ENCODE peak calls at places on chromosome 13, in ten cellular contexts. Q, D, M, V, J, O, K, I, Z and N are unnamed samples.

GRCh38 chr13:35549481-35549880 is 73.0 kb upstream of the MAB21L1 start:
- DNase-seq in Q (peak), D (no peak), M (no peak), V (no peak), J (no peak), O (no peak), K (no peak), I (no peak), Z (no peak), N (no peak)

GRCh38 chr13:51728972-51729371 is 75.0 kb downstream of the DHRS12 start:
- DNase-seq in Q (no peak), D (no peak), M (no peak), V (no peak), J (no peak), O (no peak), K (no peak), I (no peak), Z (no peak), N (no peak)

GRCh38 chr13:113397606-113398425 is 33.9 kb upstream of the GRTP1 start:
- DNase-seq in Q (no peak), D (no peak), M (no peak), V (no peak), J (peak), O (no peak), K (peak), I (no peak), Z (no peak), N (no peak)

GRCh38 chr13:57629391-57629804 is 2.1 kb upstream of the PCDH17 start:
- DNase-seq in Q (no peak), D (no peak), M (no peak), V (no peak), J (no peak), O (no peak), K (peak), I (no peak), Z (no peak), N (no peak)

GRCh38 chr13:99777873-99778272 is 193.7 kb downstream of the ZIC5 start:
- DNase-seq in Q (no peak), D (no peak), M (no peak), V (no peak), J (no peak), O (no peak), K (no peak), I (no peak), Z (no peak), N (no peak)

GRCh38 chr13:40629678-40630384 is 36.6 kb downstream of the FOXO1 start:
- DNase-seq in Q (no peak), D (no peak), M (no peak), V (no peak), J (no peak), O (no peak), K (no peak), I (no peak), Z (no peak), N (peak)

GRCh38 chr13:38002596-38002995 is 133.0 kb upstream of the TRPC4 start:
- DNase-seq in Q (no peak), D (no peak), M (no peak), V (no peak), J (no peak), O (no peak), K (no peak), I (no peak), Z (no peak), N (no peak)

GRCh38 chr13:107277911-107278310 is 710.0 kb upstream of the ARGLU1 start:
- DNase-seq in Q (no peak), D (no peak), M (no peak), V (no peak), J (no peak), O (no peak), K (no peak), I (no peak), Z (no peak), N (no peak)

GRCh38 chr13:113941571-113942191 is 32.2 kb downstream of the C13orf46 start:
- DNase-seq in Q (no peak), D (peak), M (no peak), V (no peak), J (no peak), O (no peak), K (peak), I (no peak), Z (no peak), N (no peak)

GRCh38 chr13:91406619-91407018 is 8.2 kb downstream of the GPC5 start:
- DNase-seq in Q (peak), D (no peak), M (no peak), V (no peak), J (no peak), O (peak), K (peak), I (no peak), Z (peak), N (no peak)

GRCh38 chr13:71218960-71219359 is 648.0 kb downstream of the DACH1 start:
- DNase-seq in Q (no peak), D (no peak), M (no peak), V (no peak), J (no peak), O (no peak), K (peak), I (no peak), Z (no peak), N (no peak)
- TF ChIP-seq EP300 in Q (no peak), D (no peak), M (no peak), V (no peak), J (no peak), O (no peak), K (no peak), I (no peak), Z (no peak), N (no peak)

GRCh38 chr13:23618341-23618740 is 48.1 kb downstream of the TNFRSF19 start:
- DNase-seq in Q (peak), D (no peak), M (no peak), V (no peak), J (no peak), O (no peak), K (no peak), I (no peak), Z (no peak), N (no peak)
- H3K27ac ChIP-seq in Q (peak), D (no peak), M (no peak), V (no peak), J (no peak), O (no peak), K (peak), I (no peak), Z (no peak), N (no peak)

GRCh38 chr13:112252744-112253590 is 123.2 kb upstream of the SPACA7 start:
- DNase-seq in Q (no peak), D (no peak), M (no peak), V (no peak), J (no peak), O (no peak), K (no peak), I (no peak), Z (peak), N (peak)

GRCh38 chr13:112253631-112254030 is 122.5 kb upstream of the SPACA7 start:
- DNase-seq in Q (no peak), D (no peak), M (no peak), V (no peak), J (no peak), O (no peak), K (no peak), I (no peak), Z (peak), N (peak)

GRCh38 chr13:112250788-112251445 is 125.2 kb upstream of the SPACA7 start:
- DNase-seq in Q (no peak), D (no peak), M (no peak), V (no peak), J (no peak), O (no peak), K (no peak), I (no peak), Z (peak), N (peak)

GRCh38 chr13:112249644-112250610 is 126.2 kb upstream of the SPACA7 start:
- DNase-seq in Q (no peak), D (no peak), M (no peak), V (no peak), J (no peak), O (no peak), K (no peak), I (no peak), Z (peak), N (peak)

DNA sequence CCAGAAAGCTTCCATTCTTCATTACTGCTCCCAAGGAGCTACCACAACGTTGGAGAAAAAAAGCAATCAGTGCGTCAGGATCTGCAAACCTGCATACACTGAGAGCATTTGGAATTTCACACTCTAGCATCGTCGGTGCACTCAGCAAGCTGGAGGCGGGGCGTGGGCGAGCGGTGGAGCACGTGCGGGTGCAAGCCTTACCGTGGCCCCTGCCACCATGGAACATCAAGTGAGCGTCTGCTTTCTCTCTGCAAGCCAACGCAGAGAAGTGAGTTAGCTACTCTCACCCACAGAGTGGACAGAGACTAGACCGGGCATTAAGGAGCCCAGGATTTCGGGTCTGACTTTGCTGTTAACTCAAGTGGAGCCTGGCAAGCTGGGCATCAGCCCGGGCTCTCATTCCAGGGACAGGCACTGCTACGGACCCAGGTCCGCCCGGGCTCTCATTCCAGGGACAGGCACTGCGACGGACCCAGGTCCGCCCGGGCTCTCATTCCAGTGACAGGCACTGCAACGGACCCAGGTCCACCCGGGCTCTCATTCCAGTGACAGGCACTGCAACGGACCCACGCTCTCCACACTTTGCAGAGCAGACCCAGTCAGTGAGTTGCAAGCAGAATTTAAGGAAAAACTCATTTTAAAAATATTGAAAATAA is 124.1 kb upstream of the SPACA7 start:
- DNase-seq in Q (no peak), D (no peak), M (no peak), V (no peak), J (no peak), O (no peak), K (no peak), I (no peak), Z (peak), N (peak)
- TF ChIP-seq EP300 in Q (no peak), D (no peak), M (no peak), V (no peak), J (no peak), O (no peak), K (no peak), I (no peak), Z (no peak), N (no peak)

DNA sequence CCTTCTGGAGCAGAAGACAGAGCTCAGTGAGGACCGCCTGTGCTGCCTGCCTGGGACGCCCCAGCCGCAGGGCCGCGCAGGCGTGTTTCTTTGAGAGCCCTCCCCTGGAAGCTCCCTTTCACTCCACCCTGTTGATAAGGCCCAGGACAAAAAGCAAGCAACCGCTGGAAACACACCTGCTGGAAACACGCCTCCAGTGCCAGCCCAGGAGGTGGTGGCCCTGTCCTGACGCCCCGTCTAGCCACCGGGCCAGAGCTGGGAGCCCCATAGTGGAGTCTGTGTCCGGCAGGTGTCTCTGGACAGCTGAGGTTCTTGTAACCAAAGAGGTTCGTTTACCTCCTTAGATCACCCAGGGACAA is 173.8 kb downstream of the KATNAL1 start:
- DNase-seq in Q (no peak), D (no peak), M (no peak), V (no peak), J (no peak), O (peak), K (no peak), I (peak), Z (no peak), N (no peak)
- H3K27ac ChIP-seq in Q (no peak), D (peak), M (no peak), V (peak), J (no peak), O (no peak), K (no peak), I (peak), Z (no peak), N (no peak)

DNA sequence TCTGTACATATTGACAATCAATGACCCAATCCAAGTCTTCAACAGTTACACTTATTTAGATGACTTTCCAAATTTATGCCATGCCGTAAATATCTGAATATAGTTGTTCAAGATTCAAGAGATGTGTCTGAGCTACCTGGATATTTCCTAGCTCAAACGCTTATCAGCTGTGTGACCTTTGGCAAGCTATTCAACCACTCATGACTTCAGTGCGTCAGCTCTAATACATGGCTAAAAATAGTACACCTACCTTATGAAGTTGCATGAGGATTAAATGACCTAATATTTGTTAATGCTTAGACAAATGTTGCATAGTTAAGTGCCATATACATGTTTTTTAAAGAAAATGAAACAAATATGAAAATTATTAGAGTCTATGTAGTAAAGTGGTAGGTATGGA is 704.1 kb downstream of the OLFM4 start:
- DNase-seq in Q (no peak), D (no peak), M (no peak), V (no peak), J (no peak), O (no peak), K (no peak), I (no peak), Z (no peak), N (no peak)
- TF ChIP-seq EP300 in Q (no peak), D (no peak), M (no peak), V (no peak), J (no peak), O (no peak), K (no peak), I (no peak), Z (no peak), N (no peak)

DNA sequence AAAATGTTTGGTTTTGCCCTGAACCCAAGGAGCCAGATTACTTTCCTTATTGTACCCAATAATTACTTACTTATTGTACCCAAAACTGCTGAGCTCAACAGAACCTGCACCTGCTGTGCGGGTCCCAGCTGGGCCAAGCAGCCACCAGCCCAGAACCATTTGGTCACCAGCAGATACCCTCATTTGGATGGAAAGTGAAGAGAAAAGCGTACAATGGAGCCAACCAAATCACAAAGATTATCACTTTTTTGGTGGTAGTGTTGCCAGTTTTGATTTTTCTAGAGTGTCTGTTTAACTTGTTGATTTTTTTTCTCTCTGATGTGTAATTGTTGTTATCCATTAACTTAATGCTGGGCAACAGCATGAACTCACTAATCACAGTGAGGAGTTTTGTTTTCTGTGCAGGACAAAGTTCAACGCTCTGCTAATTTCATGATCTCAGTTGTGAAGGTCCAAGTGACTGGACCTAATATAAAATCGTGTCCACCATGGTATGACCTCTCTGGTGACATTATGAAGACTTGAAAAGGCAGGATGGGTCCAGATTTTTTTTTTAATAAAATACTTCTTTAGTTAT is 23.8 kb downstream of the SPATA13 start:
- DNase-seq in Q (no peak), D (no peak), M (no peak), V (no peak), J (no peak), O (no peak), K (no peak), I (no peak), Z (no peak), N (peak)
- H3K27ac ChIP-seq in Q (peak), D (no peak), M (no peak), V (no peak), J (no peak), O (no peak), K (no peak), I (peak), Z (no peak), N (no peak)

GRCh38 chr13:102721800-102722231 is 27.0 kb upstream of the METTL21C start:
- DNase-seq in Q (no peak), D (no peak), M (no peak), V (no peak), J (no peak), O (no peak), K (no peak), I (no peak), Z (no peak), N (no peak)
- TF ChIP-seq EP300 in Q (no peak), D (no peak), M (no peak), V (no peak), J (no peak), O (no peak), K (no peak), I (no peak), Z (no peak), N (no peak)

GRCh38 chr13:79402074-79402635 is 3.9 kb downstream of the RBM26 start:
- DNase-seq in Q (no peak), D (no peak), M (no peak), V (no peak), J (no peak), O (no peak), K (no peak), I (no peak), Z (no peak), N (no peak)
- H3K27ac ChIP-seq in Q (peak), D (no peak), M (peak), V (peak), J (no peak), O (peak), K (peak), I (no peak), Z (no peak), N (no peak)

DNA sequence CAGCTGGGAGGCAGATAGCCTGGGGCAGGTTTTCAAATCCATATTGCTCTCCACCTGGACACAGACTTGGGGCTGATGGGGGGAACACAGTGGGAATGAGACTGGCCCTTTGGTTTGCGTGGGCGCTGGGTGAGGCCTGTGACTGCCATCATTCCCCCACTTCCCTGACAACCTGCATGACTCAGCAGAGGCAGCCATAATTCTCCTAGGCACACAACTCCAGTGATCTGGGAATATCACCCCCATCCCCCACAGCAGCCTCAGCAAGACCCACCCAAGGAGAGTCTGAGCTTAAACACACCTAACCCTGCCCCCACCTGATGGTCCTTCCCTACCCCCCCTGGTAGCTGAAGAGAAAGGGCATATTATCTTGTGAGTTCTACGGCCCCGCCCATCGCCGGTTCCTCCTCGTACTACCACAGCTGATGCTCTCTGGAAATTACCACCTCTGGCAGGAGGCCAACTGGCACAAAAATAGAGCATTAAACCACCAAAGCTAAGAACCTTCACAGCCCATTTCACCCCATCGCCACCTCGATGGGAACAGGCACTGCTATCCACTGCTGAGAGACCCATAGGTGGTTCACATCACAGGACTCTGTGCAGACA is 71.0 kb downstream of the RNF17 start:
- DNase-seq in Q (no peak), D (no peak), M (no peak), V (no peak), J (no peak), O (no peak), K (no peak), I (peak), Z (no peak), N (no peak)
- TF ChIP-seq EP300 in Q (no peak), D (no peak), M (no peak), V (no peak), J (no peak), O (no peak), K (no peak), I (no peak), Z (no peak), N (no peak)

DNA sequence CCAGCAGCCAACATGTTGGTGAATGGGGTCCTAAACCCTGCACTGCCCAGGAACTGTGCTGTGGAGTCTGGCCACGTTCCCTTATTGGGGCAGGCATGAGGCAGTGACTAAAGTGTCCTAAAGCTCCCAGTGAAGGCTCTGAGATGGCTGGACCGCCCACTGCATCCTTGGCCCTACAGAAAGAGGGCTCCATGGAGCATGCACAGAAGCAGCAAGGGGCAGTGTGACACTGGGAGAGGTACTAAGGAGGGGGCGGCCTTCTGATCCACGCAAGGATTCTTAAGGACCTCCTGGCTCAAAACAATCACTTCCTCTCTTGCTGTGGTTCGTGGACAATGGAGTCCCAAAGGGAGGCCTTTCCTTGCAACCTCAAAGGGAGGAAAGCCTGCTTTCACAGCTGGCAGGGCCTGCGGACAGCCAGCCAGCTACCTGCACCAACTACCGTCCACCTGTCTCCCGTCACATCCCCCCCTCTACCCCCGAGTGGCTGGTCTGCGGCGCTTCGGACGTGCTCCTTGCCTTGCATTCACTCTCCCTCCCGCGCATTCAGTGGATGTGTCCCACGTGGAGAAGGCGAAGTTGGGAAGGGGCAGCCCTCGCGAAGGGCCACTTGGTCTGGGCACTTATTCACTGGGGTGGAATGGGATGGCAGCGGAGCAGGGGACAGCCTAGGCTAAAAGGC is 63.9 kb upstream of the STARD13 start:
- DNase-seq in Q (no peak), D (peak), M (peak), V (peak), J (peak), O (no peak), K (no peak), I (peak), Z (no peak), N (no peak)
- H3K27ac ChIP-seq in Q (peak), D (peak), M (peak), V (peak), J (peak), O (no peak), K (no peak), I (peak), Z (no peak), N (peak)